ENCODE peak calls at places on chromosomes 3 and 15, in eight cellular contexts. A is cardiac muscle cell; D is GM10248; R is GM20000; H is aorta; Z is T-helper 2 cell; E is stimulated activated CD8-positive, alpha-beta memory T cell treated with anti-CD3 and anti-CD28 coated beads, Interleukin-4, amount 100 ng/mL, for 4 hours; O is kidney epithelial cell. Y is an unnamed sample.

GRCh38 chr3:136752046-136752326 is 192 bp downstream of the STAG1 start:
- DNase-seq in D (peak), R (peak), E (no peak), Z (no peak), O (no peak), H (no peak), A (no peak), Y (no peak)

GRCh38 chr3:15932348-15933300 is 134.8 kb upstream of the ANKRD28 start:
- DNase-seq in Z (no peak), R (no peak), D (no peak), O (no peak), A (no peak), E (no peak), H (no peak), Y (no peak)

GRCh38 chr3:102353148-102353547 is 81.7 kb upstream of the ZPLD1 start:
- DNase-seq in E (no peak), A (peak), Z (no peak), D (no peak), O (no peak), R (no peak), H (no peak), Y (no peak)

GRCh38 chr3:39281533-39281932 is 1.7 kb upstream of the CX3CR1 start:
- DNase-seq in O (no peak), H (peak), R (no peak), D (no peak), Z (no peak), E (no peak), A (no peak), Y (no peak)

GRCh38 chr3:11009898-11010297 is 17.4 kb downstream of the SLC6A1 start:
- DNase-seq in O (no peak), H (no peak), A (no peak), Z (no peak), D (no peak), R (no peak), E (no peak), Y (no peak)

GRCh38 chr3:182970811-182971418 is 9.4 kb downstream of the DCUN1D1 start:
- DNase-seq in D (no peak), O (no peak), A (no peak), Z (no peak), R (no peak), H (no peak), E (no peak), Y (no peak)

GRCh38 chr3:42300013-42300412 is 34.0 kb upstream of the CCK start:
- DNase-seq in Z (no peak), D (peak), H (no peak), O (peak), R (peak), E (no peak), A (peak), Y (no peak)

GRCh38 chr3:42600958-42601675 is 631 bp downstream of the NKTR start:
- DNase-seq in Z (peak), O (no peak), R (no peak), A (peak), D (no peak), E (no peak), H (peak), Y (peak)

GRCh38 chr15:70426065-70426821 is 328.5 kb upstream of the TLE3 start:
- DNase-seq in Z (no peak), E (no peak), D (no peak), A (no peak), O (no peak), R (no peak), H (no peak), Y (no peak)

GRCh38 chr15:95687686-95688085 is 642.8 kb upstream of the NR2F2 start:
- DNase-seq in H (no peak), O (no peak), D (no peak), Z (no peak), A (no peak), R (no peak), E (no peak), Y (no peak)

GRCh38 chr15:34721802-34722795 is 32.7 kb downstream of the GJD2 start:
- DNase-seq in E (no peak), Z (no peak), A (peak), O (no peak), R (no peak), H (peak), D (no peak), Y (no peak)

GRCh38 chr3:42665050-42665878 is 11.8 kb downstream of the ZBTB47 start:
- DNase-seq in R (no peak), E (no peak), A (no peak), Z (no peak), H (no peak), D (peak), O (no peak), Y (no peak)

GRCh38 chr15:25939122-25939521 is 76.0 kb upstream of the ATP10A start:
- DNase-seq in Z (no peak), R (peak), D (no peak), H (no peak), O (no peak), A (no peak), E (no peak), Y (no peak)

GRCh38 chr3:131053021-131053420 is 26.3 kb downstream of the NEK11 start:
- DNase-seq in H (no peak), D (no peak), R (no peak), O (no peak), E (no peak), A (peak), Z (no peak), Y (no peak)

GRCh38 chr15:52778457-52778856 is 11.7 kb downstream of the ONECUT1 start:
- DNase-seq in O (no peak), Z (no peak), A (no peak), H (no peak), D (no peak), R (no peak), E (no peak), Y (no peak)

GRCh38 chr15:39908186-39908585 is 11.9 kb downstream of the GPR176 start:
- DNase-seq in D (no peak), Z (no peak), R (no peak), E (no peak), A (peak), O (peak), H (no peak), Y (no peak)

GRCh38 chr3:64163755-64164148 is 61.5 kb downstream of the PRICKLE2 start:
- DNase-seq in Z (no peak), D (peak), A (peak), O (peak), R (peak), E (no peak), H (no peak), Y (no peak)

GRCh38 chr3:64801856-64802255 is 114.1 kb upstream of the ADAMTS9 start:
- DNase-seq in H (no peak), D (no peak), A (no peak), R (no peak), O (no peak), Z (no peak), E (no peak), Y (no peak)

GRCh38 chr3:186520436-186520835 is 23.7 kb downstream of the CRYGS start:
- DNase-seq in A (no peak), R (no peak), Z (no peak), E (no peak), O (no peak), H (no peak), D (no peak), Y (no peak)

GRCh38 chr3:171334465-171334811 is 125.8 kb downstream of the TNIK start:
- DNase-seq in E (no peak), Z (no peak), H (no peak), R (no peak), A (no peak), O (peak), D (no peak), Y (no peak)

GRCh38 chr3:197802505-197803459 is 11.7 kb downstream of the LRCH3 start:
- DNase-seq in A (no peak), D (no peak), Z (no peak), O (no peak), E (no peak), H (no peak), R (no peak), Y (no peak)

GRCh38 chr3:194089357-194090177 is 46.4 kb upstream of the HES1 start:
- DNase-seq in A (peak), O (peak), E (no peak), D (peak), H (peak), Z (no peak), R (peak), Y (no peak)

GRCh38 chr3:62439978-62440377 is 66.6 kb upstream of the FEZF2 start:
- DNase-seq in E (no peak), H (no peak), O (no peak), R (no peak), A (no peak), Z (no peak), D (no peak), Y (no peak)

GRCh38 chr3:129015388-129016105 is 14.4 kb downstream of the EFCC1 start:
- DNase-seq in E (no peak), A (peak), Z (peak), D (no peak), O (no peak), R (no peak), H (no peak), Y (no peak)

GRCh38 chr3:105365536-105366301 is 990 bp upstream of the ALCAM start:
- DNase-seq in D (no peak), H (no peak), E (no peak), R (no peak), A (peak), Z (no peak), O (no peak), Y (no peak)

GRCh38 chr15:35757323-35757722 is 211.4 kb upstream of the DPH6 start:
- DNase-seq in A (no peak), Z (no peak), H (no peak), O (no peak), D (no peak), E (no peak), R (no peak), Y (no peak)

GRCh38 chr3:47378869-47379268 is 2.0 kb upstream of the PTPN23 start:
- DNase-seq in R (no peak), O (no peak), D (no peak), H (no peak), Z (no peak), A (no peak), E (no peak), Y (no peak)

GRCh38 chr15:44598892-44599291 is 61.9 kb downstream of the EIF3J start:
- DNase-seq in E (no peak), Z (no peak), O (no peak), R (no peak), A (peak), D (no peak), H (no peak), Y (no peak)

GRCh38 chr15:79953951-79954444 is 17.0 kb downstream of the BCL2A1 start:
- DNase-seq in Z (no peak), E (no peak), R (no peak), D (no peak), H (no peak), A (no peak), O (no peak), Y (no peak)

GRCh38 chr15:86384191-86384590 is 304.5 kb downstream of the AGBL1 start:
- DNase-seq in E (no peak), A (no peak), O (no peak), D (no peak), R (no peak), Z (no peak), H (no peak), Y (no peak)

GRCh38 chr15:100890850-100891249 is 11.2 kb downstream of the ALDH1A3 start:
- DNase-seq in O (no peak), E (no peak), Z (no peak), H (no peak), D (no peak), R (no peak), A (no peak), Y (no peak)

GRCh38 chr3:4716731-4717362 is 223.7 kb downstream of the ITPR1 start:
- DNase-seq in A (no peak), R (no peak), E (no peak), O (no peak), D (no peak), H (no peak), Z (no peak), Y (no peak)

GRCh38 chr15:51907136-51907862 is 64.3 kb downstream of the LEO1 start:
- DNase-seq in D (no peak), A (no peak), O (peak), Z (no peak), H (no peak), E (no peak), R (no peak), Y (no peak)

GRCh38 chr15:51104512-51104911 is 9.8 kb upstream of the TNFAIP8L3 start:
- DNase-seq in H (peak), O (no peak), E (no peak), Z (no peak), D (no peak), R (no peak), A (peak), Y (no peak)

GRCh38 chr3:46896386-46896785 is 18.9 kb downstream of the PTH1R start:
- DNase-seq in D (no peak), E (no peak), O (no peak), A (no peak), H (peak), Z (no peak), R (no peak), Y (no peak)

GRCh38 chr3:152915695-152916094 is 80.8 kb downstream of the P2RY1 start:
- DNase-seq in R (no peak), H (no peak), D (no peak), O (no peak), A (no peak), E (no peak), Z (no peak), Y (no peak)